ENCODE peak calls at places on chromosome 1, in six cellular contexts. M is AG09319, R is glutamatergic neuron, W is adrenal gland, O is heart left ventricle, S is endodermal cell. B is an unnamed sample.

GRCh38 chr1:117366982-117367768 is at the start of gene MAN1A2:
- DNase-seq in M (peak), R (peak), W (peak), O (peak), S (peak), B (peak)

GRCh38 chr1:220151454-220151853 is 57.5 kb downstream of the IARS2 start:
- DNase-seq in M (no peak), R (no peak), W (no peak), O (no peak), S (no peak), B (no peak)

GRCh38 chr1:152959801-152960451 is 10.5 kb upstream of the SPRR4 start:
- DNase-seq in M (no peak), R (no peak), W (no peak), O (no peak), S (no peak), B (no peak)

GRCh38 chr1:119330062-119330939 is 38.3 kb upstream of the HAO2 start:
- DNase-seq in M (no peak), R (no peak), W (no peak), O (no peak), S (no peak), B (no peak)

GRCh38 chr1:227944066-227944930 is 3.4 kb downstream of the WNT9A start:
- DNase-seq in M (no peak), R (no peak), W (peak), O (no peak), S (peak), B (no peak)

GRCh38 chr1:155989242-155989991 is 11.1 kb upstream of the ARHGEF2 start:
- DNase-seq in M (no peak), R (peak), W (peak), O (peak), S (peak), B (peak)

GRCh38 chr1:10632691-10633090 is 157.9 kb downstream of the PEX14 start:
- DNase-seq in M (no peak), R (peak), W (no peak), O (peak), S (no peak), B (no peak)

GRCh38 chr1:219812491-219813221 is 115.7 kb downstream of the SLC30A10 start:
- DNase-seq in M (peak), R (no peak), W (peak), O (no peak), S (peak), B (peak)

GRCh38 chr1:77925536-77925935 is 37.1 kb downstream of the NEXN start:
- DNase-seq in M (peak), R (no peak), W (no peak), O (no peak), S (no peak), B (no peak)

GRCh38 chr1:149962039-149962647 is 25.5 kb upstream of the MTMR11 start:
- DNase-seq in M (peak), R (peak), W (peak), O (no peak), S (peak), B (peak)

GRCh38 chr1:27643626-27644368 is 8.8 kb upstream of the FGR start:
- DNase-seq in M (no peak), R (peak), W (peak), O (no peak), S (peak), B (peak)

GRCh38 chr1:18109058-18109755 is 1.6 kb downstream of the IGSF21 start:
- DNase-seq in M (no peak), R (peak), W (peak), O (no peak), S (peak), B (no peak)

GRCh38 chr1:162488219-162488618 is 9.4 kb upstream of the UHMK1 start:
- DNase-seq in M (no peak), R (no peak), W (no peak), O (no peak), S (no peak), B (no peak)

GRCh38 chr1:93566227-93566626 is 115.4 kb downstream of the BCAR3 start:
- DNase-seq in M (no peak), R (no peak), W (no peak), O (no peak), S (no peak), B (no peak)

GRCh38 chr1:17198476-17199258 is 6.3 kb upstream of the PADI1 start:
- DNase-seq in M (no peak), R (no peak), W (peak), O (no peak), S (peak), B (no peak)

GRCh38 chr1:3688356-3688755 is 36.0 kb downstream of the TP73 start:
- DNase-seq in M (no peak), R (no peak), W (no peak), O (no peak), S (peak), B (no peak)

GRCh38 chr1:18484276-18484675 is 3.5 kb downstream of the KLHDC7A start:
- DNase-seq in M (no peak), R (no peak), W (no peak), O (no peak), S (peak), B (no peak)

GRCh38 chr1:77989762-77990161 is 10.9 kb upstream of the FUBP1 start:
- DNase-seq in M (no peak), R (no peak), W (no peak), O (no peak), S (no peak), B (no peak)

GRCh38 chr1:6686294-6686693 is 15.3 kb downstream of the DNAJC11 start:
- DNase-seq in M (no peak), R (no peak), W (no peak), O (no peak), S (no peak), B (no peak)

GRCh38 chr1:225548140-225548857 is 104.6 kb downstream of the ENAH start:
- DNase-seq in M (no peak), R (no peak), W (no peak), O (no peak), S (no peak), B (no peak)

GRCh38 chr1:201552941-201553341 is 14.0 kb downstream of the NAV1 start:
- DNase-seq in M (no peak), R (no peak), W (no peak), O (no peak), S (peak), B (no peak)

GRCh38 chr1:231583376-231583775 is 43.2 kb upstream of the DISC1 start:
- DNase-seq in M (no peak), R (no peak), W (no peak), O (no peak), S (no peak), B (no peak)

GRCh38 chr1:231580874-231581273 is 45.7 kb upstream of the DISC1 start:
- DNase-seq in M (no peak), R (no peak), W (no peak), O (no peak), S (no peak), B (no peak)

GRCh38 chr1:231581859-231582258 is 44.7 kb upstream of the DISC1 start:
- DNase-seq in M (no peak), R (no peak), W (no peak), O (no peak), S (no peak), B (no peak)

DNA sequence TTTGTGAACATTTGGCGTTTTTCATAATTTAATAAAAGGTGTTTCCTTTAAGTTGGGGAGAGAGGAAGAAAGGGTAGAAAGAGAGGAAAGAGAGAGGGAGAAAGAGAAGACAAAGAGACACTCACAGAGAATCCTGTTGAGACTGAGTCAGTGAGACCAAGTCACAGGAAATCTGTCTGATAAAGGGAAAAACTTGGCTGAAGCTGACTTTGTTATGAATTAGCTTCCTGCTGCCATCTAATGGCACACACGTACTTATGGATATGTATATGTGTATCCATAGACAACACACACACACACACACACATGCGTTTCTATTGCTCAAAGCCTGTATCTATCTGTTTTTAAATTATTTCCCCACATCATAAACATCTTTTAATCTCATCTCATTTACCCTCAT is 42.5 kb upstream of the DISC1 start:
- DNase-seq in M (no peak), R (no peak), W (no peak), O (no peak), S (no peak), B (no peak)
- TF ChIP-seq CTCF in M (no peak), R (no peak), W (no peak), O (no peak), S (no peak), B (no peak)

GRCh38 chr1:67831850-67832513 is 1.3 kb downstream of the GNG12 start:
- DNase-seq in M (no peak), R (no peak), W (peak), O (peak), S (peak), B (peak)
- TF ChIP-seq CTCF in M (no peak), R (no peak), W (no peak), O (no peak), S (no peak), B (no peak)

GRCh38 chr1:67795179-67795916 is 37.9 kb downstream of the GNG12 start:
- DNase-seq in M (no peak), R (no peak), W (no peak), O (no peak), S (no peak), B (no peak)
- TF ChIP-seq CTCF in M (no peak), R (no peak), W (no peak), O (no peak), S (peak), B (no peak)

GRCh38 chr1:22665752-22666151 is 12.7 kb downstream of the C1QB start:
- DNase-seq in M (no peak), R (peak), W (no peak), O (no peak), S (peak), B (peak)
- TF ChIP-seq CTCF in M (peak), R (peak), W (peak), O (no peak), S (peak), B (peak)

GRCh38 chr1:31227891-31228290 is 11.8 kb downstream of the NKAIN1 start:
- DNase-seq in M (no peak), R (peak), W (no peak), O (no peak), S (no peak), B (peak)
- TF ChIP-seq CTCF in M (no peak), R (no peak), W (no peak), O (no peak), S (no peak), B (no peak)

GRCh38 chr1:86520789-86521521 is 25.9 kb upstream of the CLCA4 start:
- DNase-seq in M (no peak), R (no peak), W (no peak), O (no peak), S (no peak), B (no peak)

GRCh38 chr1:86521522-86521891 is 25.4 kb upstream of the CLCA4 start:
- DNase-seq in M (no peak), R (no peak), W (no peak), O (no peak), S (no peak), B (no peak)

GRCh38 chr1:86517336-86517735 is 29.5 kb upstream of the CLCA4 start:
- DNase-seq in M (no peak), R (no peak), W (no peak), O (no peak), S (no peak), B (no peak)

GRCh38 chr1:86516366-86516765 is 30.5 kb upstream of the CLCA4 start:
- DNase-seq in M (no peak), R (no peak), W (no peak), O (no peak), S (no peak), B (no peak)

DNA sequence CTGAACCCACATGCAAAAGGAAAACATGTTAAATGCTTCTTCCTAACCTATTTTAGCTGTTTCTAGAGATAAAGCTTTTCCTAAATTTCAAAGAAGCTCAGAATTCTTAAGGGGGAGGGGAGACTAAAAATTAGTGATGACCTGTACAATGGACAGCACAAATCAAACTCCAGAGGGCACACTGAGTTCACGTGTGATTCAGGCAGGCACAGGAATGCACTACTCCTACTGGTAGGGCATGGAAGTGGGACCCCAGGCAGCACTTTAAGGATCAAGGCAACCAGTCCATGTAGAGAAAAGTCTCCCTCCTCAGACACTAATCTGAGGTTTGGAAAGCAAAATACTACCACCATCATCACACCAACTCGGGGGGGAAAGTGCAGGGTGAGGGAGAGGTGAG is 31.3 kb upstream of the CLCA4 start:
- DNase-seq in M (no peak), R (no peak), W (no peak), O (no peak), S (peak), B (no peak)
- TF ChIP-seq CTCF in M (no peak), R (peak), W (no peak), O (no peak), S (peak), B (peak)

GRCh38 chr1:21335088-21335678 is 44.9 kb upstream of the ECE1 start:
- DNase-seq in M (no peak), R (no peak), W (peak), O (peak), S (no peak), B (no peak)
- TF ChIP-seq CTCF in M (no peak), R (no peak), W (peak), O (no peak), S (peak), B (no peak)

GRCh38 chr1:66295821-66296220 is 238.1 kb upstream of the SGIP1 start:
- DNase-seq in M (no peak), R (no peak), W (no peak), O (no peak), S (no peak), B (no peak)
- TF ChIP-seq CTCF in M (no peak), R (no peak), W (no peak), O (no peak), S (no peak), B (no peak)

GRCh38 chr1:32361674-32362473 is 411 bp downstream of the FAM229A start:
- DNase-seq in M (no peak), R (peak), W (peak), O (peak), S (peak), B (peak)
- TF ChIP-seq CTCF in M (peak), R (peak), W (peak), O (peak), S (peak), B (peak)

DNA sequence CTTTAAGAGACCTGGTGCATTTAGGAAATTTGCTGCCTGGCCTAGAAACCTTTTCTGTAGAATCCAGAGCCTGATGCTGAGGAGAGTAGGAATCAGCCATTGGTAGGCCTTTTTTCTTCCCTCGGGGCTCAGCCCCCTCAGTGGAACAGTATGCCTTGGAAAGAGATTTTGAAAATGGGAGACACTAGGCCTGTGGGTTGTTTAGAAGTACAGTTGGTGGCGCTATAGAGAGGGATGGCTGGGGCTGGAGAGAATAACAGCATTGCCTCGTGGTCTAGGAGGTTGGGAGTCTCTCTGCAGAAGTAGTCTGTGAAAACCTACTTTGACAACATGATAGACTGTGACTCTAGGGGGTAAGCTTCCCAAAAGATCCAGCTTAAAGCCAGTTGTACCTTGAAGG is 8.2 kb downstream of the KIF2C start:
- DNase-seq in M (no peak), R (no peak), W (no peak), O (no peak), S (no peak), B (no peak)
- TF ChIP-seq CTCF in M (no peak), R (no peak), W (no peak), O (no peak), S (peak), B (no peak)

B was measured in neural crest cell.